ENCODE peak calls at places on chromosomes 2 and 18, in ten cellular contexts. Z, K, J, I, W, F, V, Y, Q and G are unnamed samples.

GRCh38 chr2:190450363-190450762 is 42.2 kb downstream of the MFSD6 start:
- DNase-seq in Z (no peak), K (no peak), J (no peak), I (no peak), W (no peak), F (no peak), V (no peak), Y (no peak), Q (no peak), G (no peak)

GRCh38 chr2:146123714-146124113 is 1603.8 kb upstream of the ZEB2 start:
- DNase-seq in Z (no peak), K (no peak), J (no peak), I (no peak), W (no peak), F (no peak), V (no peak), Y (no peak), Q (no peak), G (no peak)

GRCh38 chr2:84052043-84052442 is 407.0 kb downstream of the SUCLG1 start:
- DNase-seq in Z (no peak), K (no peak), J (no peak), I (no peak), W (no peak), F (no peak), V (no peak), Y (no peak), Q (no peak), G (no peak)

GRCh38 chr2:241140445-241140840 is 8.8 kb downstream of the PASK start:
- DNase-seq in Z (no peak), K (no peak), J (no peak), I (no peak), W (no peak), F (no peak), V (no peak), Y (no peak), Q (no peak), G (no peak)

GRCh38 chr2:43059183-43059897 is 167.1 kb downstream of the ZFP36L2 start:
- DNase-seq in Z (peak), K (peak), J (peak), I (peak), W (peak), F (no peak), V (peak), Y (peak), Q (peak), G (peak)

GRCh38 chr2:71556811-71557210 is 103.5 kb downstream of the DYSF start:
- DNase-seq in Z (no peak), K (no peak), J (no peak), I (no peak), W (no peak), F (no peak), V (no peak), Y (no peak), Q (no peak), G (no peak)

GRCh38 chr2:189552991-189553404 is 27.6 kb downstream of the SLC40A1 start:
- DNase-seq in Z (no peak), K (no peak), J (no peak), I (no peak), W (no peak), F (no peak), V (no peak), Y (no peak), Q (no peak), G (no peak)

GRCh38 chr18:30987479-30988241 is 54.9 kb downstream of the DSC3 start:
- DNase-seq in Z (no peak), K (no peak), J (no peak), I (no peak), W (no peak), F (no peak), V (peak), Y (no peak), Q (no peak), G (peak)

GRCh38 chr2:181153886-181154285 is 173.5 kb downstream of the UBE2E3 start:
- DNase-seq in Z (no peak), K (peak), J (no peak), I (no peak), W (no peak), F (no peak), V (no peak), Y (no peak), Q (no peak), G (no peak)

GRCh38 chr2:150088538-150088937 is 398.9 kb downstream of the RND3 start:
- DNase-seq in Z (no peak), K (no peak), J (no peak), I (no peak), W (no peak), F (no peak), V (no peak), Y (no peak), Q (no peak), G (no peak)

GRCh38 chr2:218033590-218034496 is 31.0 kb upstream of the TNS1 start:
- DNase-seq in Z (peak), K (no peak), J (no peak), I (no peak), W (no peak), F (no peak), V (peak), Y (no peak), Q (no peak), G (no peak)

GRCh38 chr18:35756506-35757117 is 175.1 kb downstream of the GALNT1 start:
- DNase-seq in Z (peak), K (peak), J (peak), I (no peak), W (peak), F (peak), V (peak), Y (peak), Q (peak), G (peak)

GRCh38 chr2:142112648-142113278 is 18.1 kb downstream of the LRP1B start:
- DNase-seq in Z (no peak), K (peak), J (no peak), I (no peak), W (no peak), F (no peak), V (no peak), Y (no peak), Q (peak), G (no peak)